ENCODE peak calls at places on chromosomes 4 and X, in six cellular contexts. C is mammary epithelial cell; L is neuronal stem cell; B is endothelial cell of umbilical vein; E is CD8-positive, alpha-beta T cell; M is heart left ventricle. R is an unnamed sample. For H3K4me1, the result is how much of the 10 kb centered on the place peaks cover.

GRCh38 chr4:185318679-185319078 is 77.0 kb downstream of the LRP2BP start:
- DNase-seq in C (no peak), L (no peak), B (peak), E (no peak), M (no peak), R (no peak)

GRCh38 chr4:72286185-72286584 is 254.4 kb downstream of the NPFFR2 start:
- DNase-seq in C (peak), L (no peak), B (peak), E (no peak), M (no peak), R (no peak)

GRCh38 chr4:152021788-152022438 is 261.1 kb upstream of the GATB start:
- DNase-seq in C (no peak), L (no peak), B (no peak), E (no peak), M (peak), R (no peak)

GRCh38 chr4:158996669-158997074 is 106.2 kb upstream of the RAPGEF2 start:
- DNase-seq in C (peak), L (no peak), B (peak), E (no peak), M (no peak), R (no peak)

GRCh38 chr4:172776203-172776896 is 392.3 kb upstream of the GALNT7 start:
- DNase-seq in C (no peak), L (no peak), B (no peak), E (no peak), M (no peak), R (no peak)

GRCh38 chr4:102614801-102615200 is 113.6 kb downstream of the NFKB1 start:
- DNase-seq in C (no peak), L (no peak), B (no peak), E (peak), M (no peak), R (no peak)

GRCh38 chr4:95049838-95050237 is 292.1 kb downstream of the BMPR1B start:
- DNase-seq in C (no peak), L (no peak), B (no peak), E (no peak), M (no peak), R (no peak)

GRCh38 chrX:9171841-9172240 is 137.9 kb upstream of the FAM9B start:
- DNase-seq in C (no peak), L (no peak), B (peak), E (no peak), M (no peak), R (no peak)

GRCh38 chr4:187547281-187547680 is 448.3 kb upstream of the ZFP42 start:
- DNase-seq in C (peak), L (no peak), B (no peak), E (no peak), M (no peak), R (no peak)

GRCh38 chr4:82561745-82562552 is at the start of gene TMEM150C:
- DNase-seq in C (no peak), L (peak), B (peak), E (no peak), M (peak), R (peak)

GRCh38 chr4:5004496-5004895 is 14.8 kb downstream of the CYTL1 start:
- DNase-seq in C (no peak), L (no peak), B (no peak), E (no peak), M (no peak), R (no peak)

GRCh38 chr4:126582737-126583136 is 1050.0 kb upstream of the INTU start:
- DNase-seq in C (peak), L (no peak), B (no peak), E (no peak), M (no peak), R (no peak)

GRCh38 chr4:87030124-87030523 is 95.3 kb downstream of the AFF1 start:
- DNase-seq in C (no peak), L (no peak), B (no peak), E (no peak), M (no peak), R (no peak)

GRCh38 chr4:87033902-87034301 is 99.1 kb downstream of the AFF1 start:
- DNase-seq in C (no peak), L (no peak), B (peak), E (no peak), M (no peak), R (no peak)

GRCh38 chr4:87032884-87033533 is 98.2 kb downstream of the AFF1 start:
- DNase-seq in C (peak), L (no peak), B (peak), E (no peak), M (no peak), R (no peak)

GRCh38 chr4:87030606-87031441 is 96.0 kb downstream of the AFF1 start:
- DNase-seq in C (no peak), L (no peak), B (peak), E (no peak), M (no peak), R (no peak)

DNA sequence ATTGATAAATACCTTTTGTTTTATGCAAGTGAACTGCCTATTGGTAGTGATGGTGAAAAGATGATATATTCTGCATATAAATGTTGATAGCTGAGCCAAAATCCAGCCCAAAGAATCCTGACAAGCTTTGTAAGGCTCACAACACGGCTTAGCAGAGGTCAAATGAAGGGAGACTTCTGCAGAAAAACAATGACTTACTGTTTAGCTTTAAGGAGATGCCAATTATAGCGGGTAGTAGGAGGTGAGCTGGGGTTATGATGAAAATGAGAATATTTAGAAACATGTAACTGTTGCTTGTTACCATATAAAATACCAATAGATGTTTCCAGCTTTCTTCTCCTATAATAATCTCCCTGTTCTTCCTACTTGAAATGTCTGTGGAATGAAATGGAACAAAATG is 97.1 kb downstream of the AFF1 start:
- DNase-seq in C (no peak), L (no peak), B (peak), E (no peak), M (no peak), R (no peak)
- H3K4me1 ChIP-seq in C (under half), L (under half), B (half or more), E (under half), M (half or more), R (under half)

DNA sequence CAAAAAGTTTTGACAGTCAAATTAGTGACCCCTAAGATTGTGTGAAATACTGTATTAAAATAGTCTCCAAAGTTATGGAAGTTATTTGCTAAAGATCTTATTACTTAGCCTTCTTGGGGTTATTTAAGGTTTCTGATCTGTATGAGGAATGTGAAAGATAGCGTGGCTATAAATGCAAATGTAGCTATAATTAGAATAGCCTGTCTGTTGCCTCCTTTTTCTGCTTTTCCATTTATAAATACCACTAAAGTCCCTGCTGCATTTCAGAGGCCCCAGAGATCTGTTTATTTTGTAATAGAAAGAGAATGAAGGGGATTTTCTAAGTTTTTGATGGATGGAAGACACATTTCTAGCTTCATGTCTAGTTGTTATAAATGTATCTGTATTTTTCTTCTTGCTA is 74.1 kb downstream of the INTS12 start:
- DNase-seq in C (no peak), L (no peak), B (no peak), E (no peak), M (no peak), R (no peak)
- H3K4me1 ChIP-seq in C (under half), L (under half), B (under half), E (under half), M (under half), R (under half)

GRCh38 chrX:156001001-156001666 is 3.6 kb downstream of the IL9R start:
- DNase-seq in C (no peak), L (no peak), B (no peak), E (no peak), M (no peak), R (no peak)
- H3K4me1 ChIP-seq in C (under half), L (under half), B (under half), E (under half), M (under half), R (under half)

DNA sequence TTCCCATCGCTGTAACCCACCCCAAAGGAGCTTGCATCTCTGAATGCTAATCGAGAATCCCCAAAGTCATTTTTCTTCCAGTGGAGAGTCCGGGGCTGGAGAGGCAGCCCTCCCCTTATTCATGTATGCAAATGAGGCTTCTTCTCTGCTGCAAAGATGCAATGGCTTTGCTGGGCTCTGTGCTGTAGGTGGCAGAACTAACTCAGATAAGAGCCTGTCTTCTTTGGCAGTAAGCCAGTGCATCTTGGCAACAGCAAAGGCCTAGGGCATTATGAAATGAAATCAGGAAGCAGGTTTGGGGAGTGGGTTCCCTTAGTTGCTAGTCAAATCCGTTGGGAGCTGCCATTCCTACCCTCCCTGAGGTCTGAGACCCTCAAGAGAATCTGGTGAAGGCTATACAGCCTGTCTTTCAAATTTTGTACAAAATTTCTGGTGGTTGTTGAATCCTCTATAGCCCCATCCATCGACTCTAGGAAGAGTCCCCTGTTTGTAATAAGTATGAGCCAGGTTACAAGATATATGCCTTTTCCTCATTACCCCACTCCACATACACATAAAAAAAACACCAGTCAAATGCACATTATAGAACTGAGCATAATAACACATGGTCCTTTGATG is 290.6 kb upstream of the TAPT1 start:
- DNase-seq in C (no peak), L (no peak), B (peak), E (no peak), M (peak), R (peak)
- H3K4me1 ChIP-seq in C (under half), L (under half), B (under half), E (under half), M (under half), R (under half)

GRCh38 chr4:20532871-20533870 is 167.1 kb upstream of the PACRGL start:
- DNase-seq in C (peak), L (no peak), B (no peak), E (no peak), M (no peak), R (no peak)

GRCh38 chr4:20529681-20530080 is 170.6 kb upstream of the PACRGL start:
- DNase-seq in C (no peak), L (no peak), B (no peak), E (no peak), M (no peak), R (no peak)

GRCh38 chr4:20532096-20532495 is 168.2 kb upstream of the PACRGL start:
- DNase-seq in C (no peak), L (no peak), B (no peak), E (no peak), M (no peak), R (no peak)

DNA sequence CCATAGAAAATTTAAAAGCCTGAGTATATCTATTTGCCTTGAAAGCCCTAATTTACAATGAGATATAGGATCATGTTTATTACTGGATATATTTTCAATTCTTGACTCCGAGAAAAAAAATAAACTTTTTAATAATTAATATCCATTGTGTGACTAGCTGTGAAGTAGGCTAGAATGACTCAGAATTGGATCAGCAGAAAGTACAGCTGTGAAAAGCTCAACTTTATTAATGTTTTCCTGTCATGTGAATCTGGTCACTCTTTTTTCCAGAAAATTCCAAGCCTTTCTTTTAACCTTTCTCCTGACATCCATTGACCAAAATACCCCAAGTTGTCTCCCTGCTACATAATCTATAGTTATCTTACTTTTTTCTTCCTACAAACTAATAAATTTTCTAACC is 171.8 kb upstream of the PACRGL start:
- DNase-seq in C (peak), L (no peak), B (peak), E (no peak), M (no peak), R (no peak)
- H3K4me1 ChIP-seq in C (under half), L (under half), B (under half), E (under half), M (under half), R (under half)

R was measured in H1.